ENCODE peak calls at places on chromosomes 5 and 9, in five cellular contexts. R, W, K, Y and N are unnamed samples.

GRCh38 chr9:126326228-126327015 is at the start of gene MVB12B:
- DNase-seq in R (peak), W (no peak), K (peak), Y (peak), N (peak)

GRCh38 chr5:50807661-50808060 is 141.2 kb downstream of the PARP8 start:
- DNase-seq in R (no peak), W (no peak), K (no peak), Y (no peak), N (no peak)

GRCh38 chr5:68350176-68350575 is 134.6 kb downstream of the PIK3R1 start:
- DNase-seq in R (no peak), W (no peak), K (no peak), Y (no peak), N (no peak)

GRCh38 chr9:133059623-133060022 is 2.2 kb upstream of the CEL start:
- DNase-seq in R (no peak), W (no peak), K (no peak), Y (no peak), N (no peak)

GRCh38 chr9:127543221-127543620 is 68.9 kb upstream of the STXBP1 start:
- DNase-seq in R (no peak), W (no peak), K (no peak), Y (no peak), N (no peak)

GRCh38 chr5:157649091-157649490 is 3.1 kb downstream of the SOX30 start:
- DNase-seq in R (no peak), W (no peak), K (no peak), Y (no peak), N (no peak)

GRCh38 chr9:36136277-36136893 is at the start of gene GLIPR2:
- DNase-seq in R (peak), W (peak), K (peak), Y (peak), N (peak)

GRCh38 chr5:59587489-59588337 is 305.8 kb downstream of the PDE4D start:
- DNase-seq in R (peak), W (no peak), K (no peak), Y (peak), N (peak)

GRCh38 chr9:26975728-26976707 is 19.8 kb downstream of the IFT74 start:
- DNase-seq in R (peak), W (no peak), K (no peak), Y (peak), N (no peak)

GRCh38 chr5:109412981-109413402 is 3.2 kb upstream of the PJA2 start:
- DNase-seq in R (no peak), W (no peak), K (no peak), Y (no peak), N (no peak)

GRCh38 chr5:91110709-91111108 is 272.4 kb downstream of the ARRDC3 start:
- DNase-seq in R (no peak), W (no peak), K (no peak), Y (no peak), N (no peak)

GRCh38 chr9:129757045-129757444 is 4.2 kb upstream of the PTGES start:
- DNase-seq in R (no peak), W (no peak), K (no peak), Y (no peak), N (no peak)

GRCh38 chr5:76280494-76280893 is 122.6 kb upstream of the IQGAP2 start:
- DNase-seq in R (no peak), W (no peak), K (no peak), Y (no peak), N (no peak)

GRCh38 chr9:110842169-110842568 is 173.6 kb downstream of the MUSK start:
- DNase-seq in R (no peak), W (no peak), K (no peak), Y (no peak), N (no peak)

GRCh38 chr5:145774442-145774841 is 60.7 kb downstream of the PRELID2 start:
- DNase-seq in R (no peak), W (no peak), K (no peak), Y (no peak), N (no peak)

GRCh38 chr5:68239485-68239884 is 23.9 kb downstream of the PIK3R1 start:
- DNase-seq in R (no peak), W (peak), K (peak), Y (peak), N (peak)

GRCh38 chr5:39521945-39522590 is 97.3 kb upstream of the DAB2 start:
- DNase-seq in R (no peak), W (no peak), K (no peak), Y (no peak), N (no peak)

GRCh38 chr5:142600611-142601360 is 85.1 kb downstream of the FGF1 start:
- DNase-seq in R (no peak), W (peak), K (peak), Y (peak), N (peak)

GRCh38 chr5:91283326-91283725 is 99.8 kb downstream of the ARRDC3 start:
- DNase-seq in R (no peak), W (no peak), K (no peak), Y (no peak), N (no peak)

GRCh38 chr9:107020040-107020530 is 157.1 kb downstream of the ZNF462 start:
- DNase-seq in R (no peak), W (peak), K (no peak), Y (no peak), N (no peak)

GRCh38 chr5:143554194-143554717 is 150.8 kb upstream of the NR3C1 start:
- DNase-seq in R (peak), W (no peak), K (no peak), Y (peak), N (no peak)

GRCh38 chr9:124661184-124661755 is 109.8 kb downstream of the NR6A1 start:
- DNase-seq in R (no peak), W (no peak), K (no peak), Y (no peak), N (no peak)

DNA sequence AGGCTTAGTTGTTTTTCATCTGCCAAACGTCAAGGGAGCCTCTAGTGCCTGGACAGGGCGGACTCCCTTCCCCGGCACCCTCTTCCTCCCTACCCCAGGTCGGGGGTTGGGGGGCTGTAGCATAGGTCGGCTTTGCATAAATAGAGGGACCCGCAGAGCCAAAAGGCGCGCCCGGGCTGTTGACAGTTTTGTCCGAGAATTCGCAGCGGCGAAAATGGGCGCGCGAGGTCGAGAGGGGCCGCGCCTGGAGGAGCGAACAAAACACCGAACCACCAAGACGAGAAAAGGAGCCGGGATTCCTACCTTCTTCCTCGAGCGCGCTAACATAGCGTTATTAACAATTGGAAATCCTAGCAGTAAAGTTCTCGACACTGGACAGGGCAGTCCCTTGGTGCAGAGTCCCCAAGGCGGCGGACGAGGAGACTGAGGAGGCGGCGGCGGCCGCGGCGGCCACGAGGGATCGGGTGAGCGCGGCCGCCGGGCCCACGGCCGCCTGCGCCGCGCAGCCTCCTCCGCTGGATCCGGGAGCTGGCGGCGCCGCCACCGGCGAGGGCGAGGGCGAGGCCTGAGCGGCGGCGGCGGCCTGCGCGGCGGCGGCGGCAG is 1.8 kb downstream of the FOXD1 start:
- DNase-seq in R (no peak), W (no peak), K (no peak), Y (no peak), N (no peak)
- H3K4me3 ChIP-seq in R (peak), W (peak), K (no peak), Y (peak), N (no peak)

DNA sequence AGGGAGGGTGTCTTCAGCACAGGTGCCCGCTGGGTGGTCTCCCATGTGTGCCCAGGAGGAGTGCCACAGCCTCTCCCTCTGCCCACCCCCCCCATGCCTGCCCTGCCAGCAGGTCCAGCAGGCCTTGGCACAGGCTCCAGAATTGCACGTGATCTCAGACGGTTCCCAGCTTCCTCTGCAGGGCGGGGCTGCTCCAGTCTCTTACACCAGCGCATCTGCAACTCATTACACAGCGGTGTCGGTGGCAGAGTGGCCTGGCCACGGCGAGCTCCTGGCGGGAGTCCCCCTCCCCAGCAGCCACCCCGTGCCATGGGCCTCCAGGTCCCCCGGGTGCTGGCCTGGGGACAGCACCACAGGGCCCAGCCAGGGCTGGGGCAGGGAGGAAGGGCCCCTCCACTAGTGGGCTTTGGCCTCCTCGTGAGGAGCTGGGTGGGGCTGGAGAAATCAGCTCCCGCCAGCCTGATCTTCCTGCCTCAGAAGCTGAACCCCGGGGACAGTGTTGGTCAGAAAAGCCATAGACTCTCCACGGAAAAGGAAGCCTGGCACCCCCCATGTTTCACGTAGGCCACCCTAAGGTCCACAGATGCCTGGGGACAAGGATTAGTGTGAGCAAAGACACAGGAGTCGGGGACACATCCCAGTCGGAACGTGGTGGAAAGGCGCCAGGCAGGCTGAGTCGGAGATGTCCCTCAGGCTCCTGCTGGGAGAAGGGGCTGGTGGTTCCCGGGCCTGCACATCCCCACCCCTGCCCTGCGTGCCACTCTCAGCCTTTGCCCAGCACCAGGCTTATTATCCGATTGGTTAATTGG is 40.2 kb downstream of the RXRA start:
- DNase-seq in R (peak), W (peak), K (peak), Y (peak), N (peak)
- TF ChIP-seq POLR2A in R (peak), W (no peak), K (no peak), Y (peak), N (peak)

GRCh38 chr5:174811438-174811837 is 87.1 kb downstream of the MSX2 start:
- DNase-seq in R (no peak), W (no peak), K (no peak), Y (no peak), N (no peak)

GRCh38 chr5:174817610-174818009 is 93.2 kb downstream of the MSX2 start:
- DNase-seq in R (no peak), W (no peak), K (no peak), Y (no peak), N (no peak)

GRCh38 chr5:174818430-174818829 is 94.0 kb downstream of the MSX2 start:
- DNase-seq in R (no peak), W (no peak), K (no peak), Y (no peak), N (no peak)

GRCh38 chr5:174816858-174817257 is 92.5 kb downstream of the MSX2 start:
- DNase-seq in R (no peak), W (no peak), K (no peak), Y (no peak), N (no peak)
- TF ChIP-seq CTCF in R (no peak), W (no peak), K (no peak), Y (no peak), N (peak)

GRCh38 chr5:140003519-140003918 is 39.6 kb downstream of the NRG2 start:
- DNase-seq in R (no peak), W (no peak), K (no peak), Y (no peak), N (no peak)
- H3K4me3 ChIP-seq in R (no peak), W (no peak), K (no peak), Y (no peak), N (no peak)

GRCh38 chr9:128694344-128694743 is 5.3 kb downstream of the SET start:
- DNase-seq in R (no peak), W (no peak), K (no peak), Y (no peak), N (no peak)

GRCh38 chr9:128702949-128703615 is 779 bp downstream of the PKN3 start:
- DNase-seq in R (peak), W (no peak), K (no peak), Y (peak), N (peak)

GRCh38 chr9:128702445-128702948 is at the start of gene PKN3:
- DNase-seq in R (peak), W (peak), K (peak), Y (peak), N (peak)

GRCh38 chr9:128696923-128697707 is 5.2 kb upstream of the PKN3 start:
- DNase-seq in R (no peak), W (no peak), K (peak), Y (no peak), N (no peak)
- TF ChIP-seq POLR2A in R (no peak), W (no peak), K (no peak), Y (no peak), N (no peak)

GRCh38 chr5:149262315-149262714 is 9.3 kb upstream of the AFAP1L1 start:
- DNase-seq in R (no peak), W (no peak), K (no peak), Y (no peak), N (no peak)

GRCh38 chr5:149267241-149267973 is 4.3 kb upstream of the AFAP1L1 start:
- DNase-seq in R (no peak), W (no peak), K (no peak), Y (no peak), N (no peak)

GRCh38 chr5:149268928-149269557 is 2.6 kb upstream of the AFAP1L1 start:
- DNase-seq in R (peak), W (no peak), K (no peak), Y (no peak), N (no peak)

GRCh38 chr5:149264432-149265069 is 7.1 kb upstream of the AFAP1L1 start:
- DNase-seq in R (peak), W (no peak), K (no peak), Y (no peak), N (peak)

GRCh38 chr5:149265559-149265958 is 6.1 kb upstream of the AFAP1L1 start:
- DNase-seq in R (peak), W (no peak), K (no peak), Y (no peak), N (no peak)
- TF ChIP-seq CTCF in R (peak), W (no peak), K (no peak), Y (peak), N (peak)

DNA sequence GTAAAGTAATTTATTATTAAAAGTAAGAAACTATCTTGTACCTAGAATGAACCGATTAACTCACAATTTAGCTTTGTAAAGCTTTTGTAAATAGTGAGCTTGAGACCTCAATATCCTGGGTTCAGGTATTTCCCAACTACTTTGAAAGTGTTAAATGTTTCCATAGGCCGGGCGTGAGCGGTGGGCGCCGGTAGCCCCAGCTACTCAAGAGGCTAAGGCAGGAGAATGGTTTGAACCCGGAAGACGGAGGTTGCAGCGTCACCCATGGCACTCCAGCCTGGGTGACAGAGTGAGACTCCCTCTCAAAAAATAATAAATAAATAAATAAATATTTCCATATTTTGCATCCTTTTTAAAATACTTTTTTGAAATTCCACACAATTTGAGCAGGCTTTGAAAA is 1.5 kb upstream of the ANKH start:
- DNase-seq in R (no peak), W (no peak), K (no peak), Y (no peak), N (no peak)
- H3K4me3 ChIP-seq in R (peak), W (no peak), K (no peak), Y (peak), N (peak)

DNA sequence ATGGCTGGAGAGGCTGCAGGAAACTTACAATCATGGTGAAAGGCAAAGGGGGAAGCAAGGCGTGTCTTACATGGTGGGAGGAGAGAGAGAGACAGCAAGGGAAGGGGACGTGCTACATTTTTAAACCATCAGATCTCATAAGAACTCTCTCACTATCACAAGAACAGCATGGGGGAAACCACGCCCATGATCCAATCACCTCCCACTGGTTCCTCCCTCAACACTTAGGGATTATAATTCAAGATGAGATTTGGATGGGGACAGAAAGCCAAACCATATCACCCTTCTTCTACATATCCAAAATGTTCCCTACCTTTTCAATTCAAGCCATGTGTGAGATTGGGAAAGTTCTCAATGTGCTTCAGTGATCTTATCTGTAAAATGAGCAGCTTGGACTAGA is 22.9 kb upstream of the GLRX start:
- DNase-seq in R (no peak), W (no peak), K (no peak), Y (no peak), N (no peak)
- TF ChIP-seq POLR2A in R (no peak), W (no peak), K (no peak), Y (no peak), N (peak)

GRCh38 chr5:166602271-166602670 is 1689.2 kb upstream of the WWC1 start:
- DNase-seq in R (no peak), W (no peak), K (no peak), Y (no peak), N (no peak)
- TF ChIP-seq CTCF in R (no peak), W (no peak), K (no peak), Y (no peak), N (no peak)

DNA sequence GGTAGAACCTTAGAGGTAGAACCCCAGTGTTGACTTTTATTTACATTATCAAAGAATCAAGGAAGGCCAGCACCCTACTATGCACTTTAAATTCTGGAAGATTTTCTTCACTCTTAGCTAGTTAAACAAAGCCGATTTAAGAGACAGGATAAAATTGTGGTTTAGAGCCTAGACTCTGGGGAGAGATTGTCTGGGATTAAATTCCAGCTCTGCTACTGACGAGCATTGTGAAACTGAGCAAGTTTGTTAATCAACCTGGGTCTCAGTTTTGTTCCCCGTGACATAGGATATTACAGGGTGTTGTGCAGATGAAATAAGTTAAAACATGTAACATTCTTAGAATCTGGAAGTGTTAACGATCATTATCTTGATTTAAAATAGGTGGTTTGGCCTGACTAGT is 83.5 kb downstream of the FEM1C start:
- DNase-seq in R (no peak), W (no peak), K (no peak), Y (no peak), N (no peak)
- H3K4me3 ChIP-seq in R (no peak), W (no peak), K (no peak), Y (no peak), N (no peak)